ENCODE peak calls at places on chromosomes 4 and X, in seven cellular contexts. One of them, this sample, is unnamed.

GRCh38 chrX:54950730-54951375 is 30.2 kb downstream of the TRO start:
- DNase-seq in Peyer's patch: no peak
- DNase-seq in astrocyte of the spinal cord: no peak
- DNase-seq in stomach: no peak
- DNase-seq in fibroblast of mammary gland: no peak
- DNase-seq in kidney: no peak
- DNase-seq in pancreas: no peak
- DNase-seq in this sample: no peak

GRCh38 chrX:2670978-2671377 is 20.1 kb upstream of the CD99 start:
- DNase-seq in Peyer's patch: no peak
- DNase-seq in astrocyte of the spinal cord: no peak
- DNase-seq in stomach: no peak
- DNase-seq in fibroblast of mammary gland: no peak
- DNase-seq in kidney: no peak
- DNase-seq in pancreas: no peak
- DNase-seq in this sample: no peak

GRCh38 chrX:10176121-10177003 is 19.6 kb downstream of the CLCN4 start:
- DNase-seq in Peyer's patch: no peak
- DNase-seq in astrocyte of the spinal cord: no peak
- DNase-seq in stomach: peak
- DNase-seq in fibroblast of mammary gland: no peak
- DNase-seq in kidney: no peak
- DNase-seq in pancreas: no peak
- DNase-seq in this sample: no peak

GRCh38 chrX:43505759-43506158 is 150.3 kb upstream of the MAOA start:
- DNase-seq in Peyer's patch: no peak
- DNase-seq in astrocyte of the spinal cord: no peak
- DNase-seq in stomach: no peak
- DNase-seq in fibroblast of mammary gland: peak
- DNase-seq in kidney: no peak
- DNase-seq in pancreas: no peak
- DNase-seq in this sample: no peak

GRCh38 chr4:153936121-153936520 is 147.2 kb upstream of the SFRP2 start:
- DNase-seq in Peyer's patch: no peak
- DNase-seq in astrocyte of the spinal cord: no peak
- DNase-seq in stomach: no peak
- DNase-seq in fibroblast of mammary gland: no peak
- DNase-seq in kidney: no peak
- DNase-seq in pancreas: no peak
- DNase-seq in this sample: no peak

GRCh38 chr4:186760576-186760975 is 36.9 kb upstream of the FAT1 start:
- DNase-seq in Peyer's patch: no peak
- DNase-seq in astrocyte of the spinal cord: peak
- DNase-seq in stomach: no peak
- DNase-seq in fibroblast of mammary gland: peak
- DNase-seq in kidney: no peak
- DNase-seq in pancreas: no peak
- DNase-seq in this sample: peak

GRCh38 chrX:129768586-129769466 is 10.9 kb upstream of the SASH3 start:
- DNase-seq in Peyer's patch: no peak
- DNase-seq in astrocyte of the spinal cord: no peak
- DNase-seq in stomach: no peak
- DNase-seq in fibroblast of mammary gland: peak
- DNase-seq in kidney: no peak
- DNase-seq in pancreas: no peak
- DNase-seq in this sample: peak

GRCh38 chr4:60122820-60123219 is 1077.3 kb upstream of the ADGRL3 start:
- DNase-seq in Peyer's patch: no peak
- DNase-seq in astrocyte of the spinal cord: no peak
- DNase-seq in stomach: no peak
- DNase-seq in fibroblast of mammary gland: no peak
- DNase-seq in kidney: no peak
- DNase-seq in pancreas: no peak
- DNase-seq in this sample: no peak

GRCh38 chrX:129653985-129654651 is 638 bp downstream of the APLN start:
- DNase-seq in Peyer's patch: no peak
- DNase-seq in astrocyte of the spinal cord: no peak
- DNase-seq in stomach: peak
- DNase-seq in fibroblast of mammary gland: no peak
- DNase-seq in kidney: peak
- DNase-seq in pancreas: peak
- DNase-seq in this sample: no peak

GRCh38 chr4:138910914-138911336 is 104.7 kb upstream of the NOCT start:
- DNase-seq in Peyer's patch: no peak
- DNase-seq in astrocyte of the spinal cord: peak
- DNase-seq in stomach: peak
- DNase-seq in fibroblast of mammary gland: peak
- DNase-seq in kidney: peak
- DNase-seq in pancreas: peak
- DNase-seq in this sample: peak

GRCh38 chr4:114264877-114265291 is 285.4 kb upstream of the ARSJ start:
- DNase-seq in Peyer's patch: no peak
- DNase-seq in astrocyte of the spinal cord: peak
- DNase-seq in stomach: no peak
- DNase-seq in fibroblast of mammary gland: peak
- DNase-seq in kidney: no peak
- DNase-seq in pancreas: no peak
- DNase-seq in this sample: no peak

DNA sequence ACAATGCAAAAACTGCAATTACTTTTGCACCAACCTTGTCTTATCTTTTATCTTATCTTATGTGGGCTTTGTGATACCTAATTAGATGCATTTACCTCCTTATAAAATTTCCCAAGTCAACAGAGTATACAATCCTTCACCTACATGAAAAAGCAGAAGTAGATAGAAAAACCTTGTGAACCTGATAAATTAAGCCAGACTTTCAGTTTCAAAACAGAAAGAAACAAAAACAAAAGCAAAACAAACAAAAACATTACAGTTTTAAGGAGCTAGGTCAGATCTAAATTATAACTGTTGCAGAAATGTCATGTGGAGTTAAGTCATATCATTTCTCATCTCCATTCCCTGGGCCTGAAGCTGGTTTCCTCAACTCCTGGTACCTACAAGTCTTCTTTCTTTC is 24.9 kb upstream of the CXXC4 start:
- DNase-seq in Peyer's patch: no peak
- DNase-seq in astrocyte of the spinal cord: no peak
- DNase-seq in stomach: no peak
- DNase-seq in fibroblast of mammary gland: no peak
- DNase-seq in kidney: no peak
- DNase-seq in pancreas: no peak
- DNase-seq in this sample: peak
- TF ChIP-seq CTCF in Peyer's patch: no peak
- TF ChIP-seq CTCF in astrocyte of the spinal cord: no peak
- TF ChIP-seq CTCF in stomach: no peak
- TF ChIP-seq CTCF in fibroblast of mammary gland: no peak
- TF ChIP-seq CTCF in kidney: no peak
- TF ChIP-seq CTCF in pancreas: no peak
- TF ChIP-seq CTCF in this sample: no peak

GRCh38 chrX:155330992-155331391 is 3.4 kb downstream of the CLIC2 start:
- DNase-seq in Peyer's patch: no peak
- DNase-seq in astrocyte of the spinal cord: no peak
- DNase-seq in stomach: no peak
- DNase-seq in fibroblast of mammary gland: no peak
- DNase-seq in kidney: no peak
- DNase-seq in pancreas: no peak
- DNase-seq in this sample: no peak

GRCh38 chrX:155329293-155329692 is 5.1 kb downstream of the CLIC2 start:
- DNase-seq in Peyer's patch: no peak
- DNase-seq in astrocyte of the spinal cord: no peak
- DNase-seq in stomach: no peak
- DNase-seq in fibroblast of mammary gland: no peak
- DNase-seq in kidney: no peak
- DNase-seq in pancreas: no peak
- DNase-seq in this sample: no peak

GRCh38 chrX:155334486-155335316 is at the start of gene CLIC2:
- DNase-seq in Peyer's patch: peak
- DNase-seq in astrocyte of the spinal cord: peak
- DNase-seq in stomach: peak
- DNase-seq in fibroblast of mammary gland: peak
- DNase-seq in kidney: no peak
- DNase-seq in pancreas: no peak
- DNase-seq in this sample: peak

DNA sequence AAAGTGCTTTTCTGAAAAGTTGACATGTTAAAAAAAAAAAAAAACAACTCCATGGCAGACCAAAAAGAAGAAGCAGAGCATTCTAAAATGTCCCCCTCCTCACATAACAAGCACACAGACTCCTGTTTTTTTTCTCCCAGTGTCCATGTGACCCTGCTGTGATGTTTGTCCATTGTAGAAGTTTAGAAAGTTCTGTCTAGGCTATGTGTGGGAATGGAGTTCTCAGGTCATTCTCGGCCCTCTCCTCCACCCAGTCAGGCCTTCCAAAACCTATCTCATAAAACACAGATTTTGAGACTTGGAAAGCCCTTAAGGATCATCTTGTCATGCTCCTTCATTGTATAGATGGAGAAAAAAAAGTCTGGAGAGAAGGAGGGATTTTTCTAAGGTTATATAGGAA is 713 bp downstream of the CLIC2 start:
- DNase-seq in Peyer's patch: no peak
- DNase-seq in astrocyte of the spinal cord: no peak
- DNase-seq in stomach: no peak
- DNase-seq in fibroblast of mammary gland: no peak
- DNase-seq in kidney: no peak
- DNase-seq in pancreas: no peak
- DNase-seq in this sample: no peak
- H3K4me3 ChIP-seq in Peyer's patch: peak
- H3K4me3 ChIP-seq in astrocyte of the spinal cord: no peak
- H3K4me3 ChIP-seq in stomach: peak
- H3K4me3 ChIP-seq in fibroblast of mammary gland: no peak
- H3K4me3 ChIP-seq in kidney: peak
- H3K4me3 ChIP-seq in pancreas: no peak
- H3K4me3 ChIP-seq in this sample: no peak

DNA sequence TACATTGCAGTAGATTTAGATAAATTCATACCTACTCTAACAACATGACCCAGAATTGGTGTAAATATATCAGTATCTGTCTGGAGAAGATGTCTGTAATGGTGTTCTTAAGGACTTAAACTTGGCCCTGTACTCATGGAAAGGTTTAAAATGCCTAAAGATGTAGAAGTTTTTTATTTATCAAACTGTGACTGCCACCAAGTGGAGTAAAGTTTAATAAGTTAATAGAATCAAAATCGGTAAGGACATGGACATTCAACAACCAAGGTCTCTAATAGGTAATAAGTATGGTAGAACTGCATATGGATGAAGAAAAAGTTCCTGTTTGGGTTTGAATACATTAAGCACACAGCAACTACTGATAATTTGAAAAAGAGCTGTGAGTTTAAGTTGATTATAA is 474.0 kb upstream of the NDST3 start:
- DNase-seq in Peyer's patch: no peak
- DNase-seq in astrocyte of the spinal cord: peak
- DNase-seq in stomach: no peak
- DNase-seq in fibroblast of mammary gland: peak
- DNase-seq in kidney: no peak
- DNase-seq in pancreas: no peak
- DNase-seq in this sample: peak
- TF ChIP-seq CTCF in Peyer's patch: no peak
- TF ChIP-seq CTCF in astrocyte of the spinal cord: no peak
- TF ChIP-seq CTCF in stomach: no peak
- TF ChIP-seq CTCF in fibroblast of mammary gland: no peak
- TF ChIP-seq CTCF in kidney: no peak
- TF ChIP-seq CTCF in pancreas: no peak
- TF ChIP-seq CTCF in this sample: no peak

GRCh38 chr4:162836773-162837172 is 329.9 kb downstream of the NAF1 start:
- DNase-seq in Peyer's patch: no peak
- DNase-seq in astrocyte of the spinal cord: no peak
- DNase-seq in stomach: no peak
- DNase-seq in fibroblast of mammary gland: no peak
- DNase-seq in kidney: no peak
- DNase-seq in pancreas: no peak
- DNase-seq in this sample: no peak
- H3K4me3 ChIP-seq in Peyer's patch: no peak
- H3K4me3 ChIP-seq in astrocyte of the spinal cord: no peak
- H3K4me3 ChIP-seq in stomach: no peak
- H3K4me3 ChIP-seq in fibroblast of mammary gland: no peak
- H3K4me3 ChIP-seq in kidney: no peak
- H3K4me3 ChIP-seq in pancreas: no peak
- H3K4me3 ChIP-seq in this sample: no peak

GRCh38 chr4:76374744-76375143 is 46.2 kb downstream of the CCDC158 start:
- DNase-seq in Peyer's patch: no peak
- DNase-seq in astrocyte of the spinal cord: no peak
- DNase-seq in stomach: no peak
- DNase-seq in fibroblast of mammary gland: no peak
- DNase-seq in kidney: no peak
- DNase-seq in pancreas: no peak
- DNase-seq in this sample: no peak
- TF ChIP-seq CTCF in Peyer's patch: no peak
- TF ChIP-seq CTCF in astrocyte of the spinal cord: no peak
- TF ChIP-seq CTCF in stomach: no peak
- TF ChIP-seq CTCF in fibroblast of mammary gland: no peak
- TF ChIP-seq CTCF in kidney: no peak
- TF ChIP-seq CTCF in pancreas: no peak
- TF ChIP-seq CTCF in this sample: no peak

DNA sequence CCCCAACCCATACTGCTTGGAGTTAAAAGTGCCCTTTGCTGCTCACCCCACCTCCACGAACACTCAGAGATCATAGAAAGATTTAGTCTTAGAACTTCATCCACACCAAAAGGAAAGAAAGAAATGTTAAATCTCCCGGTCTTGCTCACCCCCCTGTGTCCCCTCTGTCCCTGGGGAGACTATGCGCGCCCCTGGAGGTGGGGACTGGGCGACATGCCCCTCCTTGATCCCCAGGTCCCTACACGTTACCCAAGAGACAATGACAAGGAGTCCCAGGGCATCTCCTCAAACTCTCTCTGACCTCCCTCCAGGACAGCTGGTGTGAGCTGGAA is 612 bp downstream of the ITM2A start:
- DNase-seq in Peyer's patch: no peak
- DNase-seq in astrocyte of the spinal cord: no peak
- DNase-seq in stomach: no peak
- DNase-seq in fibroblast of mammary gland: no peak
- DNase-seq in kidney: no peak
- DNase-seq in pancreas: no peak
- DNase-seq in this sample: no peak
- H3K4me3 ChIP-seq in Peyer's patch: peak
- H3K4me3 ChIP-seq in astrocyte of the spinal cord: peak
- H3K4me3 ChIP-seq in stomach: peak
- H3K4me3 ChIP-seq in fibroblast of mammary gland: peak
- H3K4me3 ChIP-seq in kidney: peak
- H3K4me3 ChIP-seq in pancreas: peak
- H3K4me3 ChIP-seq in this sample: no peak

DNA sequence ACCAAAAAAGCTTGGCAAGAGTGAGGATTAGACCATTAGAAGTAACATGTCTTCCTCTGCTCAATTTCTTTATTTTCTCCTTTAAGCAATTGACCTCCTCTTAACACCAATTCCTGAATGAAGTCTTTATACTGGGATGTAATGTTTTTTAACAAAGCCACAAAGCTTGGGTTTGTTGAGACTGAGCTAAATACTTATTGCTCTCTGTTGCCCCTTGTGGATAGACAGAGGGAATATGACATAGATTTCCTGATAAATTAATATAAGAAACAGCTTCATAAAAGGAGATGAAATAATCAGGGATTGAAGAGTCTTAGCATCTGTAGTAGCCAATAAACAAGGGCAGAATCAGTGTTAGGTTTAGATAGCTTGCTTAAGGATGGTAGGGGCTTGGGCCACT is 57.6 kb downstream of the CCDC160 start:
- DNase-seq in Peyer's patch: no peak
- DNase-seq in astrocyte of the spinal cord: peak
- DNase-seq in stomach: no peak
- DNase-seq in fibroblast of mammary gland: peak
- DNase-seq in kidney: no peak
- DNase-seq in pancreas: no peak
- DNase-seq in this sample: peak
- TF ChIP-seq CTCF in Peyer's patch: no peak
- TF ChIP-seq CTCF in astrocyte of the spinal cord: peak
- TF ChIP-seq CTCF in stomach: no peak
- TF ChIP-seq CTCF in fibroblast of mammary gland: peak
- TF ChIP-seq CTCF in kidney: no peak
- TF ChIP-seq CTCF in pancreas: no peak
- TF ChIP-seq CTCF in this sample: peak

This sample was measured in fibroblast of villous mesenchyme.